ENCODE peak calls at places on chromosome 16, in six cellular contexts. I is T-helper 1 cell; R is activated naive CD8-positive, alpha-beta T cell treated with anti-CD3 and anti-CD28 coated beads, Interleukin-2, amount 10 ng/mL, durations not matched to agents 7 days and 5 days; W is GM03348; Z is mesendoderm; F is amygdala. Q is an unnamed sample.

GRCh38 chr16:58563235-58563634 is 47.9 kb downstream of the SETD6 start:
- DNase-seq in I (no peak), R (no peak), W (peak), Z (no peak), F (no peak), Q (no peak)

GRCh38 chr16:57697896-57698537 is 3.4 kb downstream of the DRC7 start:
- DNase-seq in I (no peak), R (no peak), W (no peak), Z (no peak), F (no peak), Q (no peak)

GRCh38 chr16:243348-243747 is 8.7 kb downstream of the FAM234A start:
- DNase-seq in I (no peak), R (no peak), W (no peak), Z (no peak), F (no peak), Q (no peak)

GRCh38 chr16:69747115-69747514 is 7.6 kb downstream of the NOB1 start:
- DNase-seq in I (no peak), R (no peak), W (no peak), Z (peak), F (no peak), Q (no peak)

GRCh38 chr16:85898521-85899442 is at the start of gene IRF8:
- DNase-seq in I (peak), R (peak), W (peak), Z (peak), F (peak), Q (peak)

GRCh38 chr16:85361441-85362118 is 249.3 kb upstream of the CIBAR2 start:
- DNase-seq in I (no peak), R (no peak), W (no peak), Z (no peak), F (no peak), Q (peak)

GRCh38 chr16:70680495-70681381 is 5.1 kb downstream of the MTSS2 start:
- DNase-seq in I (no peak), R (no peak), W (no peak), Z (no peak), F (no peak), Q (no peak)

GRCh38 chr16:23950291-23950894 is 114.6 kb downstream of the PRKCB start:
- DNase-seq in I (no peak), R (no peak), W (no peak), Z (no peak), F (no peak), Q (no peak)

GRCh38 chr16:12458591-12459400 is 344.9 kb downstream of the CPPED1 start:
- DNase-seq in I (no peak), R (no peak), W (no peak), Z (no peak), F (no peak), Q (no peak)

GRCh38 chr16:22326369-22326652 is 29.1 kb downstream of the POLR3E start:
- DNase-seq in I (no peak), R (no peak), W (no peak), Z (no peak), F (no peak), Q (no peak)

GRCh38 chr16:64951681-64952080 is 170.2 kb downstream of the CDH11 start:
- DNase-seq in I (no peak), R (no peak), W (no peak), Z (no peak), F (no peak), Q (no peak)

GRCh38 chr16:1613240-1613639 is 1.1 kb downstream of the CRAMP1 start:
- DNase-seq in I (no peak), R (peak), W (peak), Z (peak), F (no peak), Q (peak)

GRCh38 chr16:81497690-81498089 is 53.1 kb downstream of the CMIP start:
- DNase-seq in I (no peak), R (no peak), W (no peak), Z (no peak), F (no peak), Q (no peak)

GRCh38 chr16:83698964-83699363 is 108.8 kb upstream of the HSBP1 start:
- DNase-seq in I (no peak), R (no peak), W (no peak), Z (no peak), F (no peak), Q (no peak)

GRCh38 chr16:72985148-72985882 is 62.6 kb downstream of the ZFHX3 start:
- DNase-seq in I (no peak), R (no peak), W (peak), Z (no peak), F (no peak), Q (no peak)

GRCh38 chr16:5058476-5058875 is 7.3 kb downstream of the C16orf89 start:
- DNase-seq in I (no peak), R (no peak), W (no peak), Z (peak), F (no peak), Q (no peak)

GRCh38 chr16:7602424-7602935 is 269.8 kb downstream of the RBFOX1 start:
- DNase-seq in I (no peak), R (no peak), W (no peak), Z (peak), F (no peak), Q (no peak)

GRCh38 chr16:57165923-57166322 is 19.9 kb downstream of the PSME3IP1 start:
- DNase-seq in I (no peak), R (no peak), W (no peak), Z (no peak), F (no peak), Q (no peak)

GRCh38 chr16:63684702-63685101 is 1437.2 kb downstream of the CDH11 start:
- DNase-seq in I (no peak), R (no peak), W (no peak), Z (peak), F (no peak), Q (no peak)

GRCh38 chr16:77962689-77963088 is 59.7 kb upstream of the CLEC3A start:
- DNase-seq in I (no peak), R (no peak), W (no peak), Z (no peak), F (no peak), Q (no peak)

Q was measured in hepatocyte.